ENCODE peak calls at places on chromosomes 16 and 17, in ten cellular contexts. One of them, this sample, is unnamed.

GRCh38 chr16:28549301-28549899 is 4.3 kb upstream of the SGF29 start:
- DNase-seq in lung: no peak
- DNase-seq in uterus: no peak
- DNase-seq in hypothalamus: no peak
- DNase-seq in SK-N-SH: peak
- DNase-seq in HS-5: no peak
- DNase-seq in Caco-2: peak
- DNase-seq in kidney tubule cell: peak
- DNase-seq in progenitor cell of endocrine pancreas: no peak
- DNase-seq in AG04449: no peak
- DNase-seq in this sample: no peak

GRCh38 chr17:56653877-56654276 is 60.4 kb downstream of the NOG start:
- DNase-seq in lung: peak
- DNase-seq in uterus: no peak
- DNase-seq in hypothalamus: no peak
- DNase-seq in SK-N-SH: peak
- DNase-seq in HS-5: peak
- DNase-seq in Caco-2: peak
- DNase-seq in kidney tubule cell: peak
- DNase-seq in progenitor cell of endocrine pancreas: no peak
- DNase-seq in AG04449: no peak
- DNase-seq in this sample: no peak

GRCh38 chr17:8138672-8139371 is 13.4 kb downstream of the PER1 start:
- DNase-seq in lung: peak
- DNase-seq in uterus: peak
- DNase-seq in hypothalamus: peak
- DNase-seq in SK-N-SH: peak
- DNase-seq in HS-5: peak
- DNase-seq in Caco-2: peak
- DNase-seq in kidney tubule cell: peak
- DNase-seq in progenitor cell of endocrine pancreas: peak
- DNase-seq in AG04449: peak
- DNase-seq in this sample: peak

GRCh38 chr16:86066755-86067154 is 167.8 kb downstream of the IRF8 start:
- DNase-seq in lung: no peak
- DNase-seq in uterus: no peak
- DNase-seq in hypothalamus: no peak
- DNase-seq in SK-N-SH: no peak
- DNase-seq in HS-5: no peak
- DNase-seq in Caco-2: no peak
- DNase-seq in kidney tubule cell: no peak
- DNase-seq in progenitor cell of endocrine pancreas: no peak
- DNase-seq in AG04449: no peak
- DNase-seq in this sample: no peak

GRCh38 chr16:1378804-1379053 is 27.0 kb downstream of the GNPTG start:
- DNase-seq in lung: no peak
- DNase-seq in uterus: no peak
- DNase-seq in hypothalamus: no peak
- DNase-seq in SK-N-SH: no peak
- DNase-seq in HS-5: peak
- DNase-seq in Caco-2: no peak
- DNase-seq in kidney tubule cell: no peak
- DNase-seq in progenitor cell of endocrine pancreas: no peak
- DNase-seq in AG04449: no peak
- DNase-seq in this sample: no peak

GRCh38 chr16:57549730-57550129 is 7.3 kb downstream of the ADGRG5 start:
- DNase-seq in lung: no peak
- DNase-seq in uterus: no peak
- DNase-seq in hypothalamus: no peak
- DNase-seq in SK-N-SH: no peak
- DNase-seq in HS-5: no peak
- DNase-seq in Caco-2: no peak
- DNase-seq in kidney tubule cell: no peak
- DNase-seq in progenitor cell of endocrine pancreas: no peak
- DNase-seq in AG04449: no peak
- DNase-seq in this sample: no peak

GRCh38 chr16:60771138-60771537 is 1265.1 kb downstream of the CDH8 start:
- DNase-seq in lung: no peak
- DNase-seq in uterus: no peak
- DNase-seq in hypothalamus: no peak
- DNase-seq in SK-N-SH: no peak
- DNase-seq in HS-5: no peak
- DNase-seq in Caco-2: no peak
- DNase-seq in kidney tubule cell: no peak
- DNase-seq in progenitor cell of endocrine pancreas: no peak
- DNase-seq in AG04449: no peak
- DNase-seq in this sample: no peak

GRCh38 chr17:40695874-40696472 is 7.6 kb downstream of the KRT24 start:
- DNase-seq in lung: no peak
- DNase-seq in uterus: no peak
- DNase-seq in hypothalamus: no peak
- DNase-seq in SK-N-SH: no peak
- DNase-seq in HS-5: no peak
- DNase-seq in Caco-2: no peak
- DNase-seq in kidney tubule cell: peak
- DNase-seq in progenitor cell of endocrine pancreas: no peak
- DNase-seq in AG04449: no peak
- DNase-seq in this sample: no peak

GRCh38 chr16:88753191-88753590 is 31.8 kb downstream of the PIEZO1 start:
- DNase-seq in lung: no peak
- DNase-seq in uterus: no peak
- DNase-seq in hypothalamus: no peak
- DNase-seq in SK-N-SH: no peak
- DNase-seq in HS-5: no peak
- DNase-seq in Caco-2: no peak
- DNase-seq in kidney tubule cell: no peak
- DNase-seq in progenitor cell of endocrine pancreas: no peak
- DNase-seq in AG04449: no peak
- DNase-seq in this sample: no peak

GRCh38 chr16:80045944-80046660 is 445.6 kb upstream of the MAF start:
- DNase-seq in lung: no peak
- DNase-seq in uterus: no peak
- DNase-seq in hypothalamus: no peak
- DNase-seq in SK-N-SH: no peak
- DNase-seq in HS-5: no peak
- DNase-seq in Caco-2: no peak
- DNase-seq in kidney tubule cell: no peak
- DNase-seq in progenitor cell of endocrine pancreas: no peak
- DNase-seq in AG04449: no peak
- DNase-seq in this sample: no peak

GRCh38 chr16:17302620-17303019 is 168.1 kb downstream of the XYLT1 start:
- DNase-seq in lung: no peak
- DNase-seq in uterus: no peak
- DNase-seq in hypothalamus: no peak
- DNase-seq in SK-N-SH: no peak
- DNase-seq in HS-5: no peak
- DNase-seq in Caco-2: no peak
- DNase-seq in kidney tubule cell: no peak
- DNase-seq in progenitor cell of endocrine pancreas: no peak
- DNase-seq in AG04449: no peak
- DNase-seq in this sample: no peak

GRCh38 chr17:31155208-31155810 is 60.5 kb downstream of the NF1 start:
- DNase-seq in lung: no peak
- DNase-seq in uterus: no peak
- DNase-seq in hypothalamus: no peak
- DNase-seq in SK-N-SH: no peak
- DNase-seq in HS-5: no peak
- DNase-seq in Caco-2: no peak
- DNase-seq in kidney tubule cell: no peak
- DNase-seq in progenitor cell of endocrine pancreas: no peak
- DNase-seq in AG04449: no peak
- DNase-seq in this sample: no peak

GRCh38 chr16:9077001-9077809 is 14.2 kb upstream of the HAPSTR1 start:
- DNase-seq in lung: no peak
- DNase-seq in uterus: no peak
- DNase-seq in hypothalamus: no peak
- DNase-seq in SK-N-SH: peak
- DNase-seq in HS-5: peak
- DNase-seq in Caco-2: no peak
- DNase-seq in kidney tubule cell: peak
- DNase-seq in progenitor cell of endocrine pancreas: no peak
- DNase-seq in AG04449: peak
- DNase-seq in this sample: no peak

GRCh38 chr16:59886021-59886420 is 1151.9 kb upstream of the GOT2 start:
- DNase-seq in lung: no peak
- DNase-seq in uterus: peak
- DNase-seq in hypothalamus: no peak
- DNase-seq in SK-N-SH: no peak
- DNase-seq in HS-5: peak
- DNase-seq in Caco-2: no peak
- DNase-seq in kidney tubule cell: peak
- DNase-seq in progenitor cell of endocrine pancreas: no peak
- DNase-seq in AG04449: no peak
- DNase-seq in this sample: no peak

GRCh38 chr16:27332105-27332504 is 18.3 kb downstream of the IL4R start:
- DNase-seq in lung: no peak
- DNase-seq in uterus: peak
- DNase-seq in hypothalamus: no peak
- DNase-seq in SK-N-SH: no peak
- DNase-seq in HS-5: no peak
- DNase-seq in Caco-2: no peak
- DNase-seq in kidney tubule cell: no peak
- DNase-seq in progenitor cell of endocrine pancreas: no peak
- DNase-seq in AG04449: no peak
- DNase-seq in this sample: no peak

GRCh38 chr16:62225675-62226074 is 189.4 kb upstream of the CDH8 start:
- DNase-seq in lung: peak
- DNase-seq in uterus: no peak
- DNase-seq in hypothalamus: no peak
- DNase-seq in SK-N-SH: peak
- DNase-seq in HS-5: peak
- DNase-seq in Caco-2: peak
- DNase-seq in kidney tubule cell: peak
- DNase-seq in progenitor cell of endocrine pancreas: peak
- DNase-seq in AG04449: no peak
- DNase-seq in this sample: peak

GRCh38 chr17:75406222-75406615 is 741 bp upstream of the GRB2 start:
- DNase-seq in lung: no peak
- DNase-seq in uterus: no peak
- DNase-seq in hypothalamus: peak
- DNase-seq in SK-N-SH: peak
- DNase-seq in HS-5: no peak
- DNase-seq in Caco-2: no peak
- DNase-seq in kidney tubule cell: no peak
- DNase-seq in progenitor cell of endocrine pancreas: no peak
- DNase-seq in AG04449: no peak
- DNase-seq in this sample: no peak

GRCh38 chr17:15321556-15322250 is 19.7 kb downstream of the TEKT3 start:
- DNase-seq in lung: no peak
- DNase-seq in uterus: no peak
- DNase-seq in hypothalamus: no peak
- DNase-seq in SK-N-SH: no peak
- DNase-seq in HS-5: no peak
- DNase-seq in Caco-2: no peak
- DNase-seq in kidney tubule cell: no peak
- DNase-seq in progenitor cell of endocrine pancreas: no peak
- DNase-seq in AG04449: no peak
- DNase-seq in this sample: no peak

GRCh38 chr16:14015017-14015416 is 56.1 kb upstream of the MRTFB start:
- DNase-seq in lung: no peak
- DNase-seq in uterus: no peak
- DNase-seq in hypothalamus: no peak
- DNase-seq in SK-N-SH: no peak
- DNase-seq in HS-5: no peak
- DNase-seq in Caco-2: no peak
- DNase-seq in kidney tubule cell: peak
- DNase-seq in progenitor cell of endocrine pancreas: no peak
- DNase-seq in AG04449: no peak
- DNase-seq in this sample: no peak

GRCh38 chr16:51577621-51578303 is 426.7 kb upstream of the SALL1 start:
- DNase-seq in lung: no peak
- DNase-seq in uterus: no peak
- DNase-seq in hypothalamus: no peak
- DNase-seq in SK-N-SH: no peak
- DNase-seq in HS-5: no peak
- DNase-seq in Caco-2: no peak
- DNase-seq in kidney tubule cell: peak
- DNase-seq in progenitor cell of endocrine pancreas: no peak
- DNase-seq in AG04449: no peak
- DNase-seq in this sample: no peak

GRCh38 chr17:77049440-77049839 is 91.3 kb upstream of the SEC14L1 start:
- DNase-seq in lung: no peak
- DNase-seq in uterus: no peak
- DNase-seq in hypothalamus: no peak
- DNase-seq in SK-N-SH: no peak
- DNase-seq in HS-5: no peak
- DNase-seq in Caco-2: no peak
- DNase-seq in kidney tubule cell: no peak
- DNase-seq in progenitor cell of endocrine pancreas: no peak
- DNase-seq in AG04449: no peak
- DNase-seq in this sample: no peak

GRCh38 chr16:55179858-55180585 is 144.0 kb upstream of the IRX6 start:
- DNase-seq in lung: peak
- DNase-seq in uterus: no peak
- DNase-seq in hypothalamus: no peak
- DNase-seq in SK-N-SH: no peak
- DNase-seq in HS-5: no peak
- DNase-seq in Caco-2: no peak
- DNase-seq in kidney tubule cell: no peak
- DNase-seq in progenitor cell of endocrine pancreas: no peak
- DNase-seq in AG04449: no peak
- DNase-seq in this sample: no peak

GRCh38 chr17:66811683-66812054 is 23.2 kb upstream of the CACNG5 start:
- DNase-seq in lung: no peak
- DNase-seq in uterus: no peak
- DNase-seq in hypothalamus: no peak
- DNase-seq in SK-N-SH: no peak
- DNase-seq in HS-5: no peak
- DNase-seq in Caco-2: no peak
- DNase-seq in kidney tubule cell: no peak
- DNase-seq in progenitor cell of endocrine pancreas: no peak
- DNase-seq in AG04449: no peak
- DNase-seq in this sample: no peak

GRCh38 chr16:23803591-23804123 is 32.1 kb upstream of the PRKCB start:
- DNase-seq in lung: peak
- DNase-seq in uterus: peak
- DNase-seq in hypothalamus: no peak
- DNase-seq in SK-N-SH: peak
- DNase-seq in HS-5: no peak
- DNase-seq in Caco-2: peak
- DNase-seq in kidney tubule cell: peak
- DNase-seq in progenitor cell of endocrine pancreas: peak
- DNase-seq in AG04449: no peak
- DNase-seq in this sample: peak

GRCh38 chr17:43405861-43406260 is 7.1 kb downstream of the ARL4D start:
- DNase-seq in lung: no peak
- DNase-seq in uterus: no peak
- DNase-seq in hypothalamus: no peak
- DNase-seq in SK-N-SH: no peak
- DNase-seq in HS-5: no peak
- DNase-seq in Caco-2: no peak
- DNase-seq in kidney tubule cell: peak
- DNase-seq in progenitor cell of endocrine pancreas: no peak
- DNase-seq in AG04449: no peak
- DNase-seq in this sample: no peak

GRCh38 chr17:59365383-59365981 is 34.0 kb downstream of the YPEL2 start:
- DNase-seq in lung: no peak
- DNase-seq in uterus: peak
- DNase-seq in hypothalamus: no peak
- DNase-seq in SK-N-SH: peak
- DNase-seq in HS-5: no peak
- DNase-seq in Caco-2: peak
- DNase-seq in kidney tubule cell: no peak
- DNase-seq in progenitor cell of endocrine pancreas: no peak
- DNase-seq in AG04449: no peak
- DNase-seq in this sample: no peak

GRCh38 chr17:77449908-77450741 is 309.4 kb downstream of the SEC14L1 start:
- DNase-seq in lung: no peak
- DNase-seq in uterus: peak
- DNase-seq in hypothalamus: peak
- DNase-seq in SK-N-SH: peak
- DNase-seq in HS-5: no peak
- DNase-seq in Caco-2: peak
- DNase-seq in kidney tubule cell: peak
- DNase-seq in progenitor cell of endocrine pancreas: no peak
- DNase-seq in AG04449: no peak
- DNase-seq in this sample: peak

GRCh38 chr16:12229759-12230594 is 253.4 kb downstream of the SNX29 start:
- DNase-seq in lung: no peak
- DNase-seq in uterus: no peak
- DNase-seq in hypothalamus: no peak
- DNase-seq in SK-N-SH: no peak
- DNase-seq in HS-5: no peak
- DNase-seq in Caco-2: peak
- DNase-seq in kidney tubule cell: no peak
- DNase-seq in progenitor cell of endocrine pancreas: no peak
- DNase-seq in AG04449: no peak
- DNase-seq in this sample: no peak